ENCODE peak calls at places on chromosomes 16 and 17, in five cellular contexts. Q is NCI-H524, V is GM03348, L is HFFc6, S is epithelial cell of proximal tubule. I is an unnamed sample.
A peak's percentile ranks its signal among the peaks of the same experiment; 100 is the strongest.

GRCh38 chr16:84495506-84495905 is 9.0 kb downstream of the MEAK7 start:
- DNase-seq in Q (no peak), V (no peak), L (no peak), S (no peak), I (peak; percentile 35)

GRCh38 chr16:67444259-67445125 is 13.6 kb downstream of the HSD11B2 start:
- DNase-seq in Q (no peak), V (no peak), L (no peak), S (peak; percentile 22), I (no peak)

GRCh38 chr17:79859676-79860615 is 20.7 kb upstream of the CBX4 start:
- DNase-seq in Q (no peak), V (no peak), L (no peak), S (no peak), I (no peak)

GRCh38 chr16:87830673-87831420 is 38.5 kb downstream of the SLC7A5 start:
- DNase-seq in Q (no peak), V (no peak), L (no peak), S (no peak), I (no peak)

GRCh38 chr17:62188713-62189112 is 123.6 kb upstream of the MED13 start:
- DNase-seq in Q (peak; percentile 92), V (no peak), L (no peak), S (peak; percentile 92), I (no peak)

GRCh38 chr16:11896776-11897175 is 19.0 kb downstream of the GSPT1 start:
- DNase-seq in Q (no peak), V (peak; percentile 63), L (peak; percentile 83), S (peak; percentile 26), I (no peak)

GRCh38 chr17:7293131-7293557 is 1.3 kb downstream of the YBX2 start:
- DNase-seq in Q (no peak), V (no peak), L (no peak), S (no peak), I (no peak)

GRCh38 chr17:81217531-81217930 is 5.2 kb downstream of the CEP131 start:
- DNase-seq in Q (no peak), V (no peak), L (no peak), S (no peak), I (no peak)

GRCh38 chr16:88770459-88771293 is 14.3 kb downstream of the PIEZO1 start:
- DNase-seq in Q (peak; percentile 97), V (no peak), L (no peak), S (no peak), I (no peak)

GRCh38 chr16:48409839-48410610 is 24.8 kb upstream of the SIAH1 start:
- DNase-seq in Q (no peak), V (peak; percentile 87), L (peak; percentile 70), S (peak; percentile 84), I (no peak)

GRCh38 chr16:10949424-10949970 is 5.1 kb downstream of the CLEC16A start:
- DNase-seq in Q (no peak), V (no peak), L (no peak), S (no peak), I (no peak)

GRCh38 chr16:50816901-50817555 is 75.1 kb downstream of the CYLD start:
- DNase-seq in Q (no peak), V (no peak), L (no peak), S (no peak), I (no peak)

GRCh38 chr17:77304746-77305473 is 164.1 kb downstream of the SEC14L1 start:
- DNase-seq in Q (no peak), V (no peak), L (no peak), S (no peak), I (no peak)

GRCh38 chr17:81387235-81388060 is 7.8 kb upstream of the BAHCC1 start:
- DNase-seq in Q (no peak), V (peak; percentile 85), L (peak; percentile 17), S (no peak), I (no peak)

GRCh38 chr17:17748179-17748578 is 66.9 kb downstream of the RAI1 start:
- DNase-seq in Q (no peak), V (no peak), L (no peak), S (no peak), I (no peak)

GRCh38 chr17:3559270-3559645 is 1.6 kb upstream of the TRPV3 start:
- DNase-seq in Q (no peak), V (no peak), L (no peak), S (no peak), I (no peak)

GRCh38 chr17:48632579-48633265 is 6.6 kb upstream of the HOXB9 start:
- DNase-seq in Q (no peak), V (no peak), L (no peak), S (no peak), I (no peak)

GRCh38 chr17:57940653-57941329 is 14.4 kb downstream of the CUEDC1 start:
- DNase-seq in Q (peak; percentile 79), V (no peak), L (no peak), S (no peak), I (no peak)

GRCh38 chr16:3971261-3971660 is 90.7 kb upstream of the CREBBP start:
- DNase-seq in Q (no peak), V (no peak), L (peak; percentile 90), S (no peak), I (no peak)

GRCh38 chr17:81865733-81866439 is 5.3 kb downstream of the ARHGDIA start:
- DNase-seq in Q (no peak), V (no peak), L (no peak), S (peak; percentile 31), I (no peak)

GRCh38 chr17:7112527-7113108 is 2.0 kb downstream of the ASGR2 start:
- DNase-seq in Q (no peak), V (no peak), L (no peak), S (no peak), I (no peak)

GRCh38 chr16:2365397-2365796 is 24.9 kb upstream of the ABCA3 start:
- DNase-seq in Q (peak; percentile 73), V (no peak), L (no peak), S (no peak), I (no peak)

GRCh38 chr17:66767164-66767933 is 67.6 kb upstream of the CACNG5 start:
- DNase-seq in Q (peak; percentile 81), V (no peak), L (no peak), S (no peak), I (no peak)

GRCh38 chr17:75153854-75154194 is 488 bp downstream of the JPT1 start:
- DNase-seq in Q (peak; percentile 50), V (peak; percentile 33), L (peak; percentile 7), S (no peak), I (no peak)

GRCh38 chr17:69388791-69389442 is 25.6 kb upstream of the MAP2K6 start:
- DNase-seq in Q (no peak), V (no peak), L (no peak), S (no peak), I (no peak)

GRCh38 chr16:11128211-11129123 is 127.5 kb downstream of the SOCS1 start:
- DNase-seq in Q (no peak), V (peak; percentile 71), L (peak; percentile 41), S (no peak), I (no peak)

GRCh38 chr17:47714773-47715396 is 18.2 kb upstream of the TBX21 start:
- DNase-seq in Q (no peak), V (no peak), L (no peak), S (no peak), I (no peak)

GRCh38 chr16:14629612-14629918 is 495 bp downstream of the PARN start:
- DNase-seq in Q (no peak), V (peak; percentile 35), L (no peak), S (no peak), I (no peak)

GRCh38 chr16:8109510-8110369 is 480.6 kb downstream of the TMEM114 start:
- DNase-seq in Q (no peak), V (no peak), L (no peak), S (no peak), I (no peak)

GRCh38 chr16:67878232-67878631 is 5.4 kb downstream of the EDC4 start:
- DNase-seq in Q (no peak), V (no peak), L (no peak), S (no peak), I (no peak)

GRCh38 chr17:80498242-80498919 is 22.0 kb upstream of the NPTX1 start:
- DNase-seq in Q (no peak), V (peak; percentile 72), L (no peak), S (no peak), I (no peak)

GRCh38 chr17:17890773-17891759 is 54.3 kb upstream of the SREBF1 start:
- DNase-seq in Q (no peak), V (peak; percentile 82), L (peak; percentile 55), S (no peak), I (no peak)

GRCh38 chr16:8591451-8591850 is 1.1 kb upstream of the TMEM114 start:
- DNase-seq in Q (no peak), V (no peak), L (no peak), S (no peak), I (no peak)

GRCh38 chr16:7405166-7405565 is 72.5 kb downstream of the RBFOX1 start:
- DNase-seq in Q (no peak), V (no peak), L (no peak), S (no peak), I (no peak)

GRCh38 chr17:77385750-77386501 is 245.2 kb downstream of the SEC14L1 start:
- DNase-seq in Q (no peak), V (no peak), L (no peak), S (no peak), I (no peak)

GRCh38 chr17:41932821-41933389 is 2.5 kb downstream of the ODAD4 start:
- DNase-seq in Q (no peak), V (no peak), L (no peak), S (no peak), I (no peak)

GRCh38 chr16:67173808-67174705 is 3.7 kb downstream of the NOL3 start:
- DNase-seq in Q (peak; percentile 66), V (peak; percentile 87), L (peak; percentile 85), S (no peak), I (peak; percentile 92)

GRCh38 chr17:27293359-27293897 is 486 bp upstream of the WSB1 start:
- DNase-seq in Q (no peak), V (peak; percentile 7), L (no peak), S (no peak), I (no peak)

GRCh38 chr16:69522732-69523404 is 42.9 kb upstream of the NFAT5 start:
- DNase-seq in Q (no peak), V (no peak), L (no peak), S (no peak), I (no peak)

I was measured in cardiac septum.